ENCODE peak calls at places on chromosomes 7 and 10, in four cellular contexts. J is HCT116, U is K562, W is HepG2. Y is an unnamed sample.

GRCh38 chr7:20602306-20602705 is 13.2 kb upstream of the ABCB5 start:
- DNase-seq in U (no peak), J (no peak), W (no peak), Y (no peak)

GRCh38 chr10:21989453-21990154 is 13.9 kb downstream of the DNAJC1 start:
- DNase-seq in W (peak; percentile 53), J (peak; percentile 52), U (peak; percentile 64), Y (no peak)

GRCh38 chr10:99775850-99776249 is 6.6 kb upstream of the ABCC2 start:
- DNase-seq in J (peak; percentile 88), W (peak; percentile 86), U (peak; percentile 24), Y (peak; percentile 78)

GRCh38 chr10:96585726-96586418 is 940 bp downstream of the TM9SF3 start:
- DNase-seq in W (no peak), U (no peak), J (no peak), Y (no peak)

GRCh38 chr7:27423290-27423689 is 180.7 kb downstream of the EVX1 start:
- DNase-seq in W (no peak), U (no peak), J (no peak), Y (no peak)

GRCh38 chr7:107254398-107254985 is 85.7 kb downstream of the HBP1 start:
- DNase-seq in J (no peak), W (no peak), U (peak; percentile 21), Y (no peak)

GRCh38 chr7:78260826-78261225 is 462.3 kb downstream of the PHTF2 start:
- DNase-seq in W (no peak), J (no peak), U (no peak), Y (no peak)

GRCh38 chr10:86344714-86345161 is 21.9 kb downstream of the GRID1 start:
- DNase-seq in W (no peak), U (no peak), J (no peak), Y (no peak)

GRCh38 chr10:45532501-45532900 is 140.1 kb downstream of the ZFAND4 start:
- DNase-seq in J (no peak), U (no peak), W (no peak), Y (no peak)

GRCh38 chr10:6114299-6114698 is 25.5 kb downstream of the RBM17 start:
- DNase-seq in W (no peak), U (no peak), J (no peak), Y (no peak)
- H3K27ac ChIP-seq in W (no peak overlapping the region), U (no peak overlapping the region), J (no peak overlapping the region), Y (no peak overlapping the region)

DNA sequence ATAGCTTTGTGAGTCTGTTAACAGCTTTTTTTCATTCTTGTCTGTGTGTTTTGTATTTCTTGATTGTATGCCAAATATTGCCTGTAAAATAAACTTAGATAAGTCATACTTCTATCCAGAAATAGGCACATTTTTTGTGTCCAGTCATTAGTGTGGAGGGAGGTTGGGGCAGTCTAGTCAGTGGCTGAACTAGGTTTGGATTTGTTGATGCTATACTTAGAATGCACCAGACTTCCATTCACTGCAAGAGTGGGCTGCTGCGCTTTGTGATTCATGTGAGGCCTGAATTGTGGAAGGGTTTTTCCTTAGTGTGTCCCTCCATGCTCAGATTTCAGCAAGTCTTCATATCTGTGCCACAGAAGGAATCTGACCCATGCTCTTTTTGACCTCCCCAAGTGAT is 50.0 kb downstream of the TRUB1 start:
- DNase-seq in J (no peak), W (no peak), U (no peak), Y (no peak)
- TF ChIP-seq TCF7L2 in J (no peak), W (no peak), U (no peak), Y (no peak)

GRCh38 chr10:131929122-131929845 is 28.5 kb downstream of the PPP2R2D start:
- DNase-seq in J (no peak), W (no peak), U (peak; percentile 18), Y (no peak)
- H3K27ac ChIP-seq in J (no peak overlapping the region), W (no peak overlapping the region), U (peak overlapping the region; percentile 60), Y (no peak overlapping the region)

GRCh38 chr10:31830887-31831286 is 97.7 kb downstream of the ARHGAP12 start:
- DNase-seq in U (no peak), W (no peak), J (no peak), Y (no peak)
- TF ChIP-seq TCF7L2 in U (no peak), W (no peak), J (no peak), Y (no peak)